ENCODE peak calls at places on chromosome X, in five cellular contexts. D is HepG2, T is uterus, H is Peyer's patch, K is upper lobe of left lung. Z is an unnamed sample.

GRCh38 chrX:26442340-26442739 is 226.4 kb downstream of the MAGEB5 start:
- DNase-seq in K (no peak), T (no peak), H (no peak), D (no peak), Z (no peak)

GRCh38 chrX:1468250-1468772 is 15.6 kb upstream of the ASMTL start:
- DNase-seq in T (no peak), D (no peak), H (peak), K (peak), Z (no peak)

GRCh38 chrX:36684053-36684452 is 324.1 kb upstream of the FAM47C start:
- DNase-seq in H (no peak), D (no peak), K (no peak), T (no peak), Z (no peak)

GRCh38 chrX:151396042-151396826 is 772 bp upstream of the VMA21 start:
- DNase-seq in T (peak), K (no peak), D (peak), H (peak), Z (peak)

GRCh38 chrX:1224954-1225353 is 12.5 kb upstream of the CRLF2 start:
- DNase-seq in T (no peak), K (no peak), H (no peak), D (no peak), Z (no peak)

GRCh38 chrX:1464282-1465131 is 11.8 kb upstream of the ASMTL start:
- DNase-seq in T (no peak), D (no peak), K (no peak), H (peak), Z (no peak)

GRCh38 chrX:2228466-2228865 is 272.3 kb downstream of the DHRSX start:
- DNase-seq in T (no peak), K (no peak), H (no peak), D (no peak), Z (no peak)

GRCh38 chrX:77900688-77901087 is 1.4 kb downstream of the COX7B start:
- DNase-seq in D (no peak), T (no peak), K (no peak), H (no peak), Z (no peak)

GRCh38 chrX:134374910-134375309 is 85.1 kb upstream of the HPRT1 start:
- DNase-seq in H (no peak), T (no peak), D (no peak), K (no peak), Z (no peak)

GRCh38 chrX:43643201-43643600 is 12.9 kb upstream of the MAOA start:
- DNase-seq in D (no peak), T (no peak), K (no peak), H (no peak), Z (no peak)

GRCh38 chrX:117713411-117713810 is 403.2 kb downstream of the KLHL13 start:
- DNase-seq in T (no peak), H (no peak), K (no peak), D (peak), Z (no peak)

GRCh38 chrX:69104756-69105434 is 60.4 kb downstream of the PJA1 start:
- DNase-seq in T (no peak), H (no peak), K (no peak), D (peak), Z (no peak)

GRCh38 chrX:25028726-25029125 is 13.0 kb upstream of the ARX start:
- DNase-seq in T (no peak), K (no peak), H (no peak), D (no peak), Z (no peak)

GRCh38 chrX:110180928-110181310 is 137.0 kb downstream of the AMMECR1 start:
- DNase-seq in T (no peak), H (no peak), K (no peak), D (no peak), Z (no peak)

GRCh38 chrX:110026099-110026844 is 23.4 kb downstream of the TMEM164 start:
- DNase-seq in H (peak), K (no peak), D (no peak), T (no peak), Z (no peak)

GRCh38 chrX:134776844-134777370 is 118.6 kb upstream of the PLAC1 start:
- DNase-seq in H (no peak), T (no peak), K (no peak), D (no peak), Z (no peak)

GRCh38 chrX:143580266-143580665 is 55.6 kb downstream of the SLITRK4 start:
- DNase-seq in T (no peak), D (no peak), K (no peak), H (no peak), Z (no peak)

GRCh38 chrX:71618787-71619186 is 476 bp upstream of the CXCR3 start:
- DNase-seq in D (no peak), H (no peak), K (no peak), T (no peak), Z (no peak)

GRCh38 chrX:153853902-153854267 is 23.5 kb upstream of the PDZD4 start:
- DNase-seq in D (no peak), T (no peak), H (no peak), K (no peak), Z (no peak)

GRCh38 chrX:68249401-68249831 is 183.9 kb downstream of the OPHN1 start:
- DNase-seq in T (peak), K (no peak), H (no peak), D (no peak), Z (no peak)

GRCh38 chrX:91414710-91415109 is 19.9 kb upstream of the PABPC5 start:
- DNase-seq in T (no peak), H (no peak), K (no peak), D (no peak), Z (no peak)

GRCh38 chrX:30955687-30956086 is 66.6 kb upstream of the TAB3 start:
- DNase-seq in H (no peak), D (peak), K (no peak), T (no peak), Z (no peak)

GRCh38 chrX:84046403-84046984 is 141.5 kb downstream of the RPS6KA6 start:
- DNase-seq in K (no peak), D (peak), H (peak), T (no peak), Z (no peak)

GRCh38 chrX:33434256-33435092 is 223.1 kb upstream of the DMD start:
- DNase-seq in T (peak), H (peak), K (no peak), D (peak), Z (peak)

GRCh38 chrX:10415704-10416001 is 204.7 kb downstream of the MID1 start:
- DNase-seq in T (no peak), D (no peak), H (no peak), K (no peak), Z (no peak)

GRCh38 chrX:106959897-106960296 is 39.7 kb downstream of the CLDN2 start:
- DNase-seq in D (peak), K (no peak), H (no peak), T (no peak), Z (no peak)

GRCh38 chrX:42538405-42538804 is 239.6 kb downstream of the PPP1R2C start:
- DNase-seq in K (no peak), D (peak), T (no peak), H (no peak), Z (no peak)

GRCh38 chrX:53287493-53288138 is 6.2 kb upstream of the IQSEC2 start:
- DNase-seq in T (peak), D (no peak), H (peak), K (no peak), Z (peak)

GRCh38 chrX:54633641-54634040 is 103.6 kb downstream of the GNL3L start:
- DNase-seq in D (no peak), K (no peak), H (no peak), T (no peak), Z (no peak)

GRCh38 chrX:2650865-2651264 is 40.2 kb upstream of the CD99 start:
- DNase-seq in T (no peak), H (no peak), D (no peak), K (no peak), Z (no peak)

GRCh38 chrX:115491766-115492165 is 69.2 kb upstream of the PLS3 start:
- DNase-seq in D (no peak), T (no peak), K (no peak), H (no peak), Z (no peak)

GRCh38 chrX:96480081-96480480 is 204.6 kb upstream of the DIAPH2 start:
- DNase-seq in D (no peak), H (no peak), K (no peak), T (no peak), Z (no peak)

GRCh38 chrX:93673056-93673868 is at the start of gene NAP1L3:
- DNase-seq in D (peak), K (peak), H (peak), T (peak), Z (peak)

GRCh38 chrX:129781134-129782014 is 1.6 kb downstream of the SASH3 start:
- DNase-seq in D (no peak), H (peak), T (no peak), K (no peak), Z (no peak)

GRCh38 chrX:129779086-129779672 is 570 bp upstream of the SASH3 start:
- DNase-seq in K (no peak), H (no peak), D (no peak), T (no peak), Z (no peak)

GRCh38 chrX:129779747-129780146 is at the start of gene SASH3:
- DNase-seq in K (peak), D (no peak), H (peak), T (no peak), Z (no peak)

GRCh38 chrX:129782015-129782495 is 2.3 kb downstream of the SASH3 start:
- DNase-seq in T (no peak), H (peak), K (no peak), D (no peak), Z (no peak)

GRCh38 chrX:129780441-129781105 is 824 bp downstream of the SASH3 start:
- DNase-seq in D (no peak), K (no peak), H (no peak), T (no peak), Z (no peak)
- TF ChIP-seq POLR2A in D (no peak), K (no peak), H (no peak), T (no peak), Z (no peak)

DNA sequence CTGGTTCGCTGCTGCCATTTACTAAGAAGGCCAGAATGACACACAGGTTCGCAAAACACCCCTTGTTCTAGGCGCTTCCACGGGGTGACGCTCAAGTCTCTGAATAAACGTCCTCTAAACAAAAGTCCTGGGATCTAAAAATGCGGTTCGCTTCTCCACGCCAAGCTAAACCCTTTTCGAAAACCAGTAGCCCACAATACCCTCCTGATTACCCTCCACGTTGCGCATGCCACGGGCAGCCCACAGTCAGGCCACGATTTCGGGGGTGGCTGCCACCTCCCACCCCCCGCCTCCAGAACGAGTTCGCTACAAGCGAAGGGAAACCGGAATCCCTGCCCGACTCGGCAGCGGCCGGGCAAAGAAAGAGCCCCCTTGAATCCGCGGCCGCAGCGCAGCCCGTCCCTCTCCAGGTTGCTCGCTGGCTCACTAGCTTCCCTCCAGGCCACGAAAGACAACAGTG is 423 bp downstream of the RPL39 start:
- DNase-seq in T (peak), H (peak), K (peak), D (peak), Z (no peak)
- TF ChIP-seq CTCF in T (no peak), H (no peak), K (no peak), D (peak), Z (no peak)

GRCh38 chrX:48468247-48468671 is 1.8 kb downstream of the SLC38A5 start:
- DNase-seq in T (no peak), H (peak), K (no peak), D (no peak), Z (no peak)
- TF ChIP-seq POLR2A in T (no peak), H (no peak), K (no peak), D (no peak), Z (no peak)

DNA sequence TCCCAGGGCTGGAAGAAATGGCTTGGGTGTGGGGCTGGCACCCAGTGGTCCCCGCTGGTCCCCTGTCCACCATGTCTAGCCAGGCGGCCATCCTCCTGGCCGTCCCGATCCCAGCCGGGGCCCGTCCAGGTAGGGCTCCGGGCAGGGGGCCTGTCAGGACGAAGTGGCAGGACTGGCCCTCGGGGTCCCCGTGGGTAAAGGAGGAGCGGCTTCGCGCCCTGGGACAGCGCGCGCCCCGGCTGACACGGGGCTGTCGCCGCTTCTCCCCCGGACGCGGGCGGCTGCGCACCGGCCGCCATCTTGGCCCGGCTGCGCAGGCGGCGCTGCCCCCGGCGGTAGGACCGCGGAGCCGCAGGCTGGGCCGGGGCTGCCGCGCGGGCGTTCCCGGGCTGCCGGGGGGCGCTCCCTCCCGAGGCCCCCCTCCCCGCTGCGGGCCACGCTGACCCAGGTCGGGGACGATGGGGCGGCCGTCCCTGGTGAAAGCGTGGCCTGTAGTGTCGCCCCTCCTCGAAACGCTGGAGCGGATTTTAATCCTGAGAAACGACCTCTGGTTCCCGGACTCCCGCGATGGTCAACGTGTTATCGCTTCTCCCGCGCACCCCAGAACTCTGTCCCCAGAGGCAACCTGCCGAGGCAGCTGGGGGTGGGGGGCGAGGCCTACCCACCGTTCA is 60.4 kb upstream of the BCOR start:
- DNase-seq in T (peak), D (no peak), H (no peak), K (peak), Z (peak)
- TF ChIP-seq CTCF in T (peak), D (peak), H (peak), K (peak), Z (peak)

GRCh38 chrX:41273638-41274037 is 60.3 kb upstream of the DDX3X start:
- DNase-seq in D (no peak), H (no peak), T (no peak), K (no peak), Z (no peak)

GRCh38 chrX:41276661-41277506 is 57.1 kb upstream of the DDX3X start:
- DNase-seq in D (no peak), K (no peak), H (no peak), T (peak), Z (no peak)

DNA sequence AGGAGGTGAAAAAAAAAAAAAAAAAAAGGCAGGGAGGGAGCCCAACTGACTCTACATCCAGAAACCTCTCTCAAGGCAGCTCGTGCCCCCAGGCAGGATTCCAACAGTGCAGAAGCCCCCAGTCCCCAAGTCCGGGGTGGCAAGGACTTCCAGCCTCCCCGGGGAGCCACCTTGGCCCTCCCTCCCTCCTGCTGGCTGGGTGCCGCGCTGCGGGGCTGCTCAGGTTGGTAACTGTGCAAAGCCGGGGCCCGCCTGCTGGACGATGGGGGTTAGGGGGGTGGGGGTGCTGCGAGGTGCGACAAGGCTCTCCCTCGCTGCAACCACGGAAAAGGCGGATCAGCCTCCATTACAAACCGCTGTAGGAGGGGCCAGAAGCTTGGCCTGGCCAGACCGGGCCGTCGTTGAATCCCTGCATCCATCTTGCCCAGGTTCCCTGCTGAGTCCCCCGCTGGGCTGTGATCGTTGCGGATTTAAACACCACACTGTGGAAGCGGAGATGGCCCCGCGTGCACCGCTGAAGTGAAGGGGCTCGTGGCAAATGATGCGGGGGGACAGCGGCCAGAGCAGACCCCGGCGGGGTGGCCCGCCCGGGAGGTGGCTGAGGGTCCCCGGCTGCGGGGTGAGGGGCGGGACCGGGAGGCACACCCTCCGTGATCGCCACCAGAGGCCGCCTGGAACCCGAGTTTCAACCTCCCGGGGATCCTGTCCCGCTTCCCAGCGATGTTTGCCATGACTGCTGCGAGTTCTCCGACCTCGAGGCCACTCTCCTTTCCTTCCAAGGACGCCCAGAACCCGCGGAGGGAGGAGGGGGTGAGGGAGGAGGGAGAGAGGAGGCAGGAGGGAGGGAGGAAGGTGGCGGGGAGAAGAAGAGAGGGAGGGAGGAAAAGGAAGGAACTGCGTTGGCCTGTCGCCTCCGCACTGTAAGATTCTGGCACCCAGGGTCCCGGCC is 58.0 kb upstream of the DDX3X start:
- DNase-seq in K (peak), H (peak), D (peak), T (peak), Z (peak)
- TF ChIP-seq POLR2A in K (no peak), H (no peak), D (no peak), T (no peak), Z (no peak)

GRCh38 chrX:48937065-48937907 is 18.5 kb upstream of the PIM2 start:
- DNase-seq in K (peak), H (peak), T (no peak), D (no peak), Z (no peak)
- TF ChIP-seq CTCF in K (no peak), H (peak), T (no peak), D (peak), Z (no peak)

DNA sequence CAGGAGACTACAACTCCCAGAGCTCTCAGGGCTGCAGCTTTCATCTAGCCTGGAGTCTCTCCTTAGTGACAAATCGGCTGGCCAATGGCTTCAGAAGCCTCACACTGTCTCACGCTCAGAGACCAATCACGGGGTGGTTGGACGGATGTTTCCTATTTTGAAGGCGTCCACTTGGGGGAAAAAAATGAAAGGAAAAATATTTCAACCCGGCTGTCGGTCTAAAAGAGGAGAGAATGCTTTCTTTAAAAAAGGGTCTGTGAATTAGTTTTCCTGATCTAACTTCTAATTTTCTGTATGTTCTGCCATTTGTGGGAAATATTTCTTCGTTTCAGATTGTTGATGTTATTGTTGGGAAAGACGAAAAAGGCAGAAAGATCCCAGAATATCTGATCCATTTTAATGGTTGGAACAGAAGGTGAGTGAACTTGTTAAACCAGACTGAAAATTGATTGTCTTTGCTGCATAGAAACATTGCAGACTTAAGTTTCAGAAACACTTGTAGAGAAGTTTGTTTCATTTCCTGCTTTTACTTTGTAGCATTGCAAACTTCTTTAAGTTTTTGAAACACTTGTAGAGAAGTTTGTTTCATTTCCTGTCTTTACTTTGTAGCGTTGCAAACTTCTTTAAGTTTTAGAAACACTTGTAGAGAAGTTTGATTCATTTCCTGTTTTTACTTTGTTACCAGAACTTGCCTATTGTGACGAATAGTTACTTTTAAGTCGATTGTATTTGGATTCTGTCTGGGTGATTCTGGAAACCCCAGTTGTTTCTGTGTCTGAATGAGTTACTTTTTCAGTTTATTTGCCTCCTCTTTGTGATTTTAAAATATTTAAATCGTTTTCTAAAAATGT is 1.6 kb downstream of the MSL3 start:
- DNase-seq in H (peak), T (peak), K (no peak), D (peak), Z (peak)
- TF ChIP-seq POLR2A in H (no peak), T (no peak), K (no peak), D (no peak), Z (no peak)